ENCODE peak calls at places on chromosomes 4 and X, in eight cellular contexts. L, U, G, W, I, O, V and N are unnamed samples.

GRCh38 chr4:8346838-8347605 is 77.5 kb downstream of the HTRA3 start:
- DNase-seq in L (no peak), U (no peak), G (no peak), W (no peak), I (peak), O (no peak), V (no peak), N (no peak)

GRCh38 chrX:7889680-7890079 is 37.5 kb downstream of the PNPLA4 start:
- DNase-seq in L (no peak), U (no peak), G (no peak), W (peak), I (no peak), O (no peak), V (no peak), N (no peak)

GRCh38 chr4:37995299-37995821 is 35.2 kb downstream of the PTTG2 start:
- DNase-seq in L (no peak), U (no peak), G (no peak), W (no peak), I (no peak), O (no peak), V (no peak), N (no peak)

GRCh38 chr4:5750052-5750950 is 39.3 kb downstream of the EVC start:
- DNase-seq in L (peak), U (no peak), G (no peak), W (peak), I (no peak), O (no peak), V (no peak), N (peak)

GRCh38 chr4:11813951-11814446 is 385.3 kb upstream of the HS3ST1 start:
- DNase-seq in L (no peak), U (no peak), G (no peak), W (no peak), I (no peak), O (no peak), V (no peak), N (no peak)

GRCh38 chr4:89561051-89561450 is 253.5 kb upstream of the GPRIN3 start:
- DNase-seq in L (no peak), U (no peak), G (no peak), W (no peak), I (no peak), O (no peak), V (no peak), N (no peak)

GRCh38 chr4:114082348-114082747 is 102.9 kb upstream of the ARSJ start:
- DNase-seq in L (no peak), U (no peak), G (no peak), W (no peak), I (no peak), O (no peak), V (no peak), N (no peak)

GRCh38 chr4:28886934-28887333 is 1833.2 kb upstream of the PCDH7 start:
- DNase-seq in L (no peak), U (no peak), G (no peak), W (no peak), I (no peak), O (no peak), V (no peak), N (no peak)

GRCh38 chr4:29734343-29734742 is 985.8 kb upstream of the PCDH7 start:
- DNase-seq in L (no peak), U (no peak), G (no peak), W (no peak), I (no peak), O (no peak), V (no peak), N (no peak)

GRCh38 chr4:7418131-7418943 is 16.4 kb downstream of the PSAPL1 start:
- DNase-seq in L (no peak), U (no peak), G (no peak), W (no peak), I (no peak), O (no peak), V (no peak), N (no peak)

GRCh38 chrX:134542485-134542884 is 82.5 kb downstream of the HPRT1 start:
- DNase-seq in L (no peak), U (no peak), G (no peak), W (no peak), I (peak), O (no peak), V (no peak), N (no peak)

GRCh38 chr4:147863111-147863747 is 131.3 kb downstream of the ARHGAP10 start:
- DNase-seq in L (no peak), U (no peak), G (no peak), W (no peak), I (no peak), O (no peak), V (no peak), N (no peak)
- TF ChIP-seq CTCF in L (peak), U (no peak), G (no peak), W (peak), I (peak), O (no peak), V (peak), N (no peak)

GRCh38 chr4:71272976-71273375 is 65.8 kb upstream of the SLC4A4 start:
- DNase-seq in L (no peak), U (no peak), G (no peak), W (no peak), I (no peak), O (no peak), V (no peak), N (no peak)
- TF ChIP-seq CTCF in L (no peak), U (no peak), G (no peak), W (no peak), I (no peak), O (no peak), V (no peak), N (no peak)

GRCh38 chr4:142566780-142567179 is 279.3 kb downstream of the INPP4B start:
- DNase-seq in L (no peak), U (no peak), G (no peak), W (no peak), I (no peak), O (no peak), V (no peak), N (no peak)

GRCh38 chr4:142565771-142566170 is 280.3 kb downstream of the INPP4B start:
- DNase-seq in L (no peak), U (no peak), G (no peak), W (no peak), I (no peak), O (no peak), V (no peak), N (no peak)

GRCh38 chr4:142566243-142566642 is 279.9 kb downstream of the INPP4B start:
- DNase-seq in L (no peak), U (no peak), G (no peak), W (no peak), I (no peak), O (no peak), V (no peak), N (no peak)

GRCh38 chr4:142567620-142568451 is 278.3 kb downstream of the INPP4B start:
- DNase-seq in L (no peak), U (no peak), G (peak), W (no peak), I (no peak), O (no peak), V (no peak), N (no peak)

DNA sequence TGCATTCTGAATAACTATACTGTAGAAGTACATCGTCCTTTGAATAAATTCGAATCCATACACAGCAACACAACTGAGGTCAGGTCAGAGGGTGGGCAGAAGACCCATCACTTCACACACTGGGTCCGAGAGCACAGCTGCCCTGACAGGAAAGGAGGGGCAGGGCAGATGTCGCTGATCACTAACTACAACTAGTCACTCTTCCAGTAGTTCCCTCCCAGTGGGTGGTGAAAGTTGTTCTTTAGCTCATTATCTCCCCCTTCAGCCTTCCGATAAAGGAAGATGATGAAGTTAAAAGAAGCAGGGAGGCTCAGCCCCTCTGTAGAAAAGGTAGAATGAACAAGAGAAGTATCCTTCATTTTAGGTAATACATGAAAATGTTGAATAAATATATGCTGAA is 278.9 kb downstream of the INPP4B start:
- DNase-seq in L (no peak), U (no peak), G (peak), W (no peak), I (no peak), O (no peak), V (no peak), N (no peak)
- TF ChIP-seq CTCF in L (no peak), U (no peak), G (no peak), W (peak), I (no peak), O (no peak), V (no peak), N (no peak)

DNA sequence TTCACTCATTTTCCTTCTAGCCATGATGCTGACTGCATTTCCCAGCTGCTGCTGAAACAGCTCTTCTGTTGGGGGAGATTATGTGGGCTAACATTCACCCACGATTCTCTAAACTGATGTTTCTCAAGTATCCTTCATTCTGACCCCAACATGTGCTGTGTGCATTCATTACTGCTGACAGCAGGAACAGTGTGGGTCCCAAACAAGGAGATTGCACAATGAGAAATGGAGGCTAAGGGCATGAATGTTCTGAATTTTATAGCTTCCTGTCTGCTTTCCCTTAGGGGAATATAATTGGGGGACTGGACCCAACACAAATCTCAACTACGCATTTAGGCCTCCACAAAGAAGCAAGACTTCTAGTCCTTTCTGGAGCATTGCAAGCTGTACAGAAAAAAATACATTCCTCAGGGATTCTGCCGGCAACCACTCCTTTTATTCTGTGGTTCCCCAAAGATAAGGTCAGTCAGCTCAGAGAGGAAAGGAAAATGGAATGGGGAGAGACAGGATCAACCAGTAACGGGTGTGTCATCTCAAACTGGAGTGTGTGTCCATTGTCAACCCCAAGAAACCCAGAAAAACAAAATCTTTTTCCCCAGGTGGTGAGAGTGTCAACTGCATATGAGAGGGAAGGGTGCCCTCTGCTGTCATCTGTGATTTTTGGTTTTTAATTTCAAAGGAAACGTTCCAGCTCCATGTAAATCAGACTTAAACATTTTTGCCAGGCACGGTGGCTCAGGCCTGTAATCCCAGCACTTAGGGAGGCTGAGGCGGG is 81.5 kb upstream of the EGFL6 start:
- DNase-seq in L (peak), U (no peak), G (peak), W (peak), I (peak), O (peak), V (no peak), N (peak)
- TF ChIP-seq CTCF in L (peak), U (peak), G (peak), W (peak), I (peak), O (peak), V (peak), N (peak)

GRCh38 chr4:107930821-107931774 is at the start of gene CYP2U1:
- DNase-seq in L (no peak), U (peak), G (peak), W (peak), I (peak), O (peak), V (peak), N (peak)
- TF ChIP-seq CTCF in L (no peak), U (no peak), G (no peak), W (no peak), I (peak), O (no peak), V (no peak), N (no peak)